ENCODE peak calls at places on chromosomes 11 and 22, in seven cellular contexts. R is astrocyte; U is CD8-positive, alpha-beta memory T cell; Q is A549; J is CD8-positive, alpha-beta T cell; Y is effector memory CD4-positive, alpha-beta T cell; Z is tibial artery. M is an unnamed sample.

GRCh38 chr22:30878516-30879365 is 89.8 kb downstream of the MORC2 start:
- DNase-seq in R (no peak), U (no peak), Q (no peak), J (no peak), Y (no peak), Z (no peak), M (no peak)

GRCh38 chr22:49775191-49776052 is 52.3 kb downstream of the BRD1 start:
- DNase-seq in R (no peak), U (no peak), Q (no peak), J (no peak), Y (no peak), Z (no peak), M (no peak)

GRCh38 chr11:32279672-32280071 is 155.7 kb downstream of the WT1 start:
- DNase-seq in R (no peak), U (no peak), Q (no peak), J (no peak), Y (no peak), Z (no peak), M (no peak)

GRCh38 chr11:116136987-116137674 is 632.9 kb upstream of the CADM1 start:
- DNase-seq in R (no peak), U (no peak), Q (no peak), J (no peak), Y (no peak), Z (no peak), M (no peak)

GRCh38 chr11:121614661-121615240 is 162.0 kb upstream of the SORL1-AS1 start:
- DNase-seq in R (no peak), U (no peak), Q (no peak), J (no peak), Y (no peak), Z (no peak), M (no peak)

GRCh38 chr22:37485006-37485713 is 1.0 kb downstream of the MFNG start:
- DNase-seq in R (no peak), U (peak; percentile 81), Q (no peak), J (peak; percentile 84), Y (peak; percentile 39), Z (peak; percentile 33), M (no peak)

GRCh38 chr22:22593964-22594656 is 35.0 kb upstream of the PRAME start:
- DNase-seq in R (no peak), U (peak; percentile 71), Q (peak; percentile 53), J (peak; percentile 63), Y (peak; percentile 32), Z (peak; percentile 29), M (no peak)

GRCh38 chr11:121722431-121723256 is 269.9 kb upstream of the SORL1-AS1 start:
- DNase-seq in R (peak; percentile 95), U (no peak), Q (no peak), J (no peak), Y (no peak), Z (peak; percentile 90), M (peak; percentile 91)

GRCh38 chr22:34599567-34599966 is 466.4 kb upstream of the ISX start:
- DNase-seq in R (no peak), U (no peak), Q (no peak), J (no peak), Y (no peak), Z (no peak), M (no peak)

GRCh38 chr11:97537407-97538150 is 1147.8 kb downstream of the JRKL start:
- DNase-seq in R (no peak), U (no peak), Q (no peak), J (no peak), Y (no peak), Z (no peak), M (no peak)

GRCh38 chr22:33272180-33272579 is 214.0 kb upstream of the SYN3 start:
- DNase-seq in R (no peak), U (no peak), Q (peak; percentile 14), J (no peak), Y (no peak), Z (no peak), M (no peak)

GRCh38 chr22:42397332-42398246 is 34.6 kb downstream of the NFAM1 start:
- DNase-seq in R (no peak), U (no peak), Q (no peak), J (no peak), Y (no peak), Z (peak; percentile 58), M (no peak)

GRCh38 chr22:40665312-40665711 is 14.0 kb upstream of the MCHR1 start:
- DNase-seq in R (peak; percentile 65), U (no peak), Q (no peak), J (no peak), Y (no peak), Z (peak; percentile 77), M (peak; percentile 8)

GRCh38 chr11:65590240-65590738 is 5.3 kb downstream of the KCNK7 start:
- DNase-seq in R (no peak), U (no peak), Q (no peak), J (no peak), Y (no peak), Z (no peak), M (no peak)

GRCh38 chr22:49583341-49583740 is 244.3 kb downstream of the BRD1 start:
- DNase-seq in R (no peak), U (no peak), Q (no peak), J (no peak), Y (no peak), Z (no peak), M (no peak)

GRCh38 chr11:76131142-76131541 is 75.2 kb downstream of the WNT11 start:
- DNase-seq in R (no peak), U (no peak), Q (no peak), J (no peak), Y (no peak), Z (no peak), M (no peak)

GRCh38 chr11:76134239-76134638 is 72.1 kb downstream of the WNT11 start:
- DNase-seq in R (no peak), U (no peak), Q (no peak), J (no peak), Y (no peak), Z (no peak), M (no peak)

GRCh38 chr11:76129729-76130128 is 76.6 kb downstream of the WNT11 start:
- DNase-seq in R (no peak), U (no peak), Q (no peak), J (no peak), Y (no peak), Z (no peak), M (no peak)

GRCh38 chr11:76132268-76132667 is 74.0 kb downstream of the WNT11 start:
- DNase-seq in R (no peak), U (no peak), Q (no peak), J (no peak), Y (no peak), Z (no peak), M (no peak)

GRCh38 chr11:76131585-76131984 is 74.7 kb downstream of the WNT11 start:
- DNase-seq in R (peak; percentile 18), U (no peak), Q (no peak), J (no peak), Y (no peak), Z (no peak), M (no peak)
- H3K27ac ChIP-seq in R (no peak overlapping the region), U (no peak overlapping the region), Q (no peak overlapping the region), J (no peak overlapping the region), Y (no peak overlapping the region), Z (peak overlapping the region; percentile 45), M (no peak overlapping the region)

GRCh38 chr22:29113329-29113728 is 40.5 kb downstream of the KREMEN1 start:
- DNase-seq in R (no peak), U (no peak), Q (no peak), J (no peak), Y (no peak), Z (no peak), M (no peak)

GRCh38 chr22:29110946-29111345 is 38.1 kb downstream of the KREMEN1 start:
- DNase-seq in R (no peak), U (no peak), Q (no peak), J (no peak), Y (no peak), Z (no peak), M (no peak)

GRCh38 chr22:29114392-29114791 is 41.6 kb downstream of the KREMEN1 start:
- DNase-seq in R (no peak), U (no peak), Q (no peak), J (no peak), Y (no peak), Z (no peak), M (no peak)

GRCh38 chr22:29112102-29112501 is 39.3 kb downstream of the KREMEN1 start:
- DNase-seq in R (no peak), U (no peak), Q (no peak), J (no peak), Y (no peak), Z (no peak), M (no peak)

GRCh38 chr22:29112680-29113079 is 39.8 kb downstream of the KREMEN1 start:
- DNase-seq in R (no peak), U (no peak), Q (no peak), J (no peak), Y (no peak), Z (no peak), M (no peak)
- H3K27ac ChIP-seq in R (no peak overlapping the region), U (no peak overlapping the region), Q (no peak overlapping the region), J (no peak overlapping the region), Y (no peak overlapping the region), Z (no peak overlapping the region), M (no peak overlapping the region)

DNA sequence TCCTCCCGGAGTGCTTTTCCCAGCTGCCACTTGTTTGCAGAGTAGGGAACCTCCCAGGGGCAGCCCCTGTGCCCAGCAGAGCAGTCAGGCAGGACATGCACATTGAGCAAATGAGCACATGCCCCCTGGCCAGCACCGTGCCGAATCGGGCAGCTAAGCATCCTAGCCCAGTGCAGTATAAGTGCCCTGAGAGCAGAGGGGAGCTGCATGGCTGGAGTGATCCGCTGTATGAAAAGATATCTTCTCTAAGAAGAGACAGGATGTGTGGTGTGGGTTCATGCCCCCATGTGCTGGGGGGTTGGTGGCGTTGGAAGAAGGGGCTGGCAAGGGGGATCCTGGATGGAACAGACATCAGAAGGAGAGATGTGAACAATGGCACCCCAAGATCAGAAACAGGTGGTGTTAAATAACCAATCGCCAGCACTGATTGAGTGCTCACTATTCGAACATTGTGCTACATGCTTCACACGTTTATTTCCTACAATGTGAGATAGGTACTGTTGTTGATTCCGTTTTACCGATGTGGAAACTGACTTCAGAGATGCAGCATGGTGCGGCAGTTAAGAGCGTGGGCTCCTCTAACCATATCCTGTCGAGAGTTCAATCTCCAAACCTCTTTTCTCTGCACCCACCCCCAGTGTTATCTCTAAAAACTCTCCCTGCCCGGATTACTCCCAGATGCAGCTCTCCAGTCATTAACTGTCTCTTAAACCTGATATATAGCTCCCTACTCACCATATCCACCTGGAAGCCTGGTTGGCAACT is 1.3 kb downstream of the AIP start:
- DNase-seq in R (no peak), U (peak; percentile 69), Q (no peak), J (peak; percentile 76), Y (no peak), Z (no peak), M (no peak)
- H3K27ac ChIP-seq in R (no peak overlapping the region), U (peak overlapping the region; percentile 80), Q (no peak overlapping the region), J (peak overlapping the region; percentile 81), Y (peak overlapping the region; percentile 86), Z (no peak overlapping the region), M (peak overlapping the region; percentile 8)

GRCh38 chr11:22807391-22807790 is 22.2 kb downstream of the SVIP start:
- DNase-seq in R (no peak), U (no peak), Q (no peak), J (no peak), Y (no peak), Z (no peak), M (no peak)

GRCh38 chr11:22802861-22803260 is 26.7 kb downstream of the SVIP start:
- DNase-seq in R (no peak), U (no peak), Q (no peak), J (no peak), Y (no peak), Z (no peak), M (no peak)

GRCh38 chr11:22809893-22810292 is 19.7 kb downstream of the SVIP start:
- DNase-seq in R (no peak), U (no peak), Q (no peak), J (no peak), Y (no peak), Z (no peak), M (no peak)

GRCh38 chr11:22807855-22808558 is 21.6 kb downstream of the SVIP start:
- DNase-seq in R (peak; percentile 8), U (no peak), Q (no peak), J (no peak), Y (no peak), Z (no peak), M (no peak)

GRCh38 chr11:22808559-22809197 is 20.9 kb downstream of the SVIP start:
- DNase-seq in R (no peak), U (no peak), Q (no peak), J (no peak), Y (no peak), Z (no peak), M (no peak)
- H3K27ac ChIP-seq in R (no peak overlapping the region), U (no peak overlapping the region), Q (no peak overlapping the region), J (no peak overlapping the region), Y (no peak overlapping the region), Z (no peak overlapping the region), M (no peak overlapping the region)